ENCODE peak calls at places on chromosomes 3 and 15, in four cellular contexts. L, D, G and V are unnamed samples. For H3K4me1, the result is how much of the 10 kb centered on the place peaks cover.

GRCh38 chr3:176650478-176650877 is 546.8 kb downstream of the TBL1XR1 start:
- DNase-seq in D (no peak), G (no peak), L (peak), V (no peak)

GRCh38 chr15:28106294-28107110 is 7.4 kb upstream of the OCA2 start:
- DNase-seq in L (peak), G (no peak), D (no peak), V (no peak)

GRCh38 chr3:70053293-70053692 is 53.8 kb downstream of the SAMMSON start:
- DNase-seq in G (no peak), L (peak), D (no peak), V (no peak)

GRCh38 chr3:24416224-24416623 is 78.4 kb downstream of the THRB start:
- DNase-seq in D (no peak), G (no peak), L (no peak), V (no peak)

GRCh38 chr15:68415501-68416157 is 16.3 kb downstream of the ITGA11 start:
- DNase-seq in L (no peak), G (no peak), D (peak), V (peak)

GRCh38 chr15:72220678-72221077 is 10.3 kb downstream of the PKM start:
- DNase-seq in D (no peak), G (no peak), L (peak), V (no peak)

GRCh38 chr3:66472313-66473134 is 28.3 kb downstream of the LRIG1 start:
- DNase-seq in D (no peak), G (no peak), L (peak), V (no peak)

GRCh38 chr3:46965151-46965550 is 11.4 kb downstream of the CCDC12 start:
- DNase-seq in G (no peak), D (no peak), L (no peak), V (no peak)

GRCh38 chr3:151146071-151146730 is 56.8 kb downstream of the GPR171 start:
- DNase-seq in D (peak), L (peak), G (peak), V (no peak)

GRCh38 chr3:195583831-195584542 is at the start of gene APOD:
- DNase-seq in D (peak), G (no peak), L (peak), V (no peak)

GRCh38 chr15:100762913-100763627 is 116.6 kb upstream of the ALDH1A3 start:
- DNase-seq in D (no peak), G (no peak), L (no peak), V (peak)

GRCh38 chr3:176954517-176954916 is 242.8 kb downstream of the TBL1XR1 start:
- DNase-seq in G (no peak), L (no peak), D (no peak), V (no peak)

GRCh38 chr3:106124818-106125217 is 256.0 kb upstream of the CBLB start:
- DNase-seq in D (no peak), G (no peak), L (no peak), V (no peak)

GRCh38 chr15:83919319-83919830 is 265.5 kb downstream of the ADAMTSL3 start:
- DNase-seq in D (no peak), G (no peak), L (no peak), V (no peak)

GRCh38 chr15:95226835-95227234 is 995.5 kb downstream of the MCTP2 start:
- DNase-seq in D (no peak), G (no peak), L (no peak), V (no peak)

GRCh38 chr15:39482467-39482866 is 98.4 kb upstream of the THBS1 start:
- DNase-seq in G (no peak), L (no peak), D (no peak), V (no peak)

GRCh38 chr15:29917600-29918597 is 95.6 kb upstream of the TJP1 start:
- DNase-seq in D (no peak), L (peak), G (no peak), V (no peak)

GRCh38 chr3:169389211-169389924 is 274.1 kb downstream of the MECOM start:
- DNase-seq in D (no peak), L (peak), G (no peak), V (no peak)

GRCh38 chr3:113051827-113052226 is 61.0 kb downstream of the GTPBP8 start:
- DNase-seq in D (peak), G (no peak), L (peak), V (no peak)

GRCh38 chr3:64687781-64688515 is at the start of gene ADAMTS9:
- DNase-seq in D (peak), G (no peak), L (peak), V (peak)

GRCh38 chr3:194491996-194492395 is 5.2 kb upstream of the ATP13A3 start:
- DNase-seq in G (no peak), D (no peak), L (no peak), V (no peak)

GRCh38 chr3:196966526-196967401 is 1.9 kb downstream of the PIGZ start:
- DNase-seq in D (no peak), L (no peak), G (no peak), V (no peak)

GRCh38 chr3:24387000-24387399 is 107.7 kb downstream of the THRB start:
- DNase-seq in D (no peak), L (peak), G (no peak), V (no peak)

GRCh38 chr3:24365168-24365567 is 129.5 kb downstream of the THRB start:
- DNase-seq in G (peak), L (peak), D (peak), V (no peak)

GRCh38 chr3:32391643-32392529 is at the start of gene CMTM7:
- DNase-seq in L (peak), G (peak), D (peak), V (no peak)

GRCh38 chr3:99084825-99085224 is 183.3 kb upstream of the DCBLD2 start:
- DNase-seq in D (no peak), L (peak), G (no peak), V (no peak)

GRCh38 chr15:51878446-51879386 is 49.3 kb downstream of the TMOD3 start:
- DNase-seq in D (no peak), L (peak), G (no peak), V (no peak)

GRCh38 chr3:72993391-72993790 is 3.2 kb upstream of the PPP4R2 start:
- DNase-seq in G (no peak), L (no peak), D (no peak), V (no peak)

GRCh38 chr3:72991522-72991921 is 5.1 kb upstream of the PPP4R2 start:
- DNase-seq in L (no peak), G (no peak), D (no peak), V (no peak)

GRCh38 chr3:72996121-72996472 is 514 bp upstream of the PPP4R2 start:
- DNase-seq in D (no peak), G (no peak), L (no peak), V (no peak)

GRCh38 chr3:72995337-72995736 is 1.3 kb upstream of the PPP4R2 start:
- DNase-seq in L (no peak), D (no peak), G (no peak), V (no peak)

DNA sequence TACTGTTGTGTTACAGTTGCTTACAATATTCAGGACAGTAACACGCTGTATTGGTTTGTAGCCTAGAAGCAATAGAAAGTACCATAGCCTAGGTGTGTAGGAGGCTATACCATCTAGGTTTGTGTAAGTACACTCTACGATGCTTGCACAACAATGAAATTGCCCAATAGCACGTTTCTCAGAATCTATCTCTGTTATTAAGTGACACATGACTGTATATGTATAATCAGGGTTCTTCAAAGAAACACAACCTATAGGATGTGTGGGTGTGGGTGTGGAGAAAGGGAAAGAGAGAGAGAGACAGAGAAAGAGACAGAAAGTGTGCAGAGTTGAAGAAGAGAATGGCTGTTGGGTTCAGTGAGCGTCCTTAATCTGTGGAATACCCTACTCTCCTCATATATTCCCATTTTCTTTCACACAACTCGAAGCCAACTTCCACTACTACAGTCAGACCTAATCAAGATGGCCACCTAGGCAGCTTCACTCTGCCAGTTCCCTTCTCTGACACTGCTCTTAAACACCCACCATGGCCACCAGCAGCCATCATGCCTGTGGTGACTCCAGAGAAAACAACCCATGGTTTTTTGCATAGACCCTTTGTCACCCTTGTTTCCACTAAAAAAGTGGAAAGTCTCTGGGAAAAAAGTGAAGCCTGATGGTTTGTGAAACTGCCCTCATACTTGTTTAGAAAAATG is 5.8 kb upstream of the PPP4R2 start:
- DNase-seq in L (no peak), G (no peak), D (no peak), V (no peak)
- H3K27ac ChIP-seq in L (no peak), G (no peak), D (no peak), V (no peak)

DNA sequence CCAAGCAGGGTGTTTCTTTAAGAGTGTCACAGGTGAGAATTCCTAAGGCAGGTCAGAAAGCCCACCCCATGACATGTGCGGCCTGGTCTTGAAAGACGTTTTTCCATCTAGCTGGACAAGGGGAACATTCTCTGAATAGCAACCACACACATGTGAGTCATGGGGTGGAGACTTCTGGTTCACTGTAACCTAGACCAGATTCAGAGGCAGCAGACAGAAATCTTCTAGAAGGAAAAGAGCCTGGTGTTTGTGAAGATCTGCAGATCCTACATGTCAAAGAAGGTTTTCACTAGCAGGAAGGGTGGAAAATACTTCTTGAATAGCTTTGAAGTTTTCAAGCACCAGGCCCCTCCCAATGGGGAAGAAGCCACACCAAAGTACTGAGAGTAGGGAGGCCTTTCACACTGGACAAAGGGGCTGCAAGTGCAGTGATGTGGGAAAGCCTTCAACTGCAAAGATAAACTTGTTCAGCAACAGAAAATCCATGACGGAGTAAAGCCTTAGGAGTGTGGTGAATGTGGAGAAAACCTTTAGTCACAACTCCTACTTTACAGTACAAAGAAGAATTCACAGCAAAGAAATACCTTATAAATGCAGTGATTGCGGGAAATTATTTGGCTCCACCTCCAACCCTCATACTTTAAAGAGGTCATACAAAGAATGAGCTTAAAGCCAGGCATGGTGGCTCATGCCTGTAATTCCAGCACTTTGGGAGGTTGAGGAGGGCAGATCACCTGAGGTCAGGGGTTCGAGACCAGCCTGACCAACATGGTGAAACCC is 17.6 kb downstream of the ADAM10 start:
- DNase-seq in D (no peak), G (peak), L (peak), V (no peak)
- H3K4me1 ChIP-seq in D (under half), G (under half), L (under half), V (half or more)

DNA sequence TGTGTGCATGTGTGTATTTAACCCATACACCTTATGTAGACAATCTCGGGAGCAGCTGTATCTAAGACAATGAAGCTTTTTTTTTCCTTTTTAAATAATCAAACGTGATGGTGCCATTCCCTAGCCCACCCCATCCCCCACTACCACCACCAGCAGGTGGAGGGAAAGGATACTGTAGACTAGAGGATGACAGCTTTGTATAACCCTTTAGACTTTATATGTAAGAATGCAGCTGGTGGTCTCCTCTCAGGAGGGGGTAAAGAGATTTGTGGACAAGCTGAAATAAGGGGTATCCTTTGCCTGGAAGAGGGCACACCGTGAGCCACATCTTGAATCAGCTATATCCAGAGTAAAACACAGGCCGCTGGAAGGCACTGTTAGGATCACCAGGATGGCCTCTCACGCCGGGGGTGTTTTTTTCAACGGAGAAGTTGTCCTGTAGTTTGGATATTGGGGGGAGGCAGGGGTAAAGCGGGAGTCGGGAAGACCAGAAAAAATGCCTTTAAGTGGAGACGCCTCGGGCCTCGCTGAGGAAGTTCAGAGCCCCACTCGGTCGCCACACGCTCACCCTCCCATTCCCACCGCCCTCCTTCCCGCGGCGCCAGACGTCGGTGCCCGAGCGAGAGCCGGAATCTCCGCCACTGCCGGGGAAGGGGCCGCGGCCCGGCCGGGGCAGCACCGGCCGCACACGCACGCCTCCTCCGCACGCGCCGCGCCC is 1.0 kb downstream of the KPNA4 start:
- DNase-seq in G (no peak), D (no peak), L (no peak), V (no peak)
- H3K27ac ChIP-seq in G (peak), D (peak), L (peak), V (peak)

GRCh38 chr15:64985382-64986033 is 4.2 kb downstream of the SPG21 start:
- DNase-seq in D (no peak), G (no peak), L (no peak), V (no peak)

GRCh38 chr15:64991536-64992135 is 1.9 kb upstream of the SPG21 start:
- DNase-seq in D (no peak), G (no peak), L (no peak), V (no peak)

GRCh38 chr15:64989331-64990167 is at the start of gene SPG21:
- DNase-seq in L (peak), D (peak), G (peak), V (peak)

GRCh38 chr15:64990168-64990470 is 405 bp upstream of the SPG21 start:
- DNase-seq in D (no peak), G (peak), L (no peak), V (no peak)

GRCh38 chr15:64987136-64987535 is 2.6 kb downstream of the SPG21 start:
- DNase-seq in G (no peak), L (no peak), D (no peak), V (no peak)
- H3K4me1 ChIP-seq in G (under half), L (under half), D (under half), V (half or more)